ENCODE peak calls at places on chromosome 2, in four cellular contexts. L is gastrocnemius medialis; N is CD8-positive, alpha-beta T cell; O is H7. Q is an unnamed sample. For H3K27me3, the result is how much of the 10 kb centered on the place peaks cover.

GRCh38 chr2:182509-183122 is 81.2 kb downstream of the SH3YL1 start:
- DNase-seq in L (no peak), O (no peak), N (no peak), Q (no peak)

GRCh38 chr2:84817239-84817655 is 63.6 kb downstream of the TRABD2A start:
- DNase-seq in O (no peak), N (no peak), L (no peak), Q (peak)

GRCh38 chr2:212119591-212119990 is 419.0 kb downstream of the ERBB4 start:
- DNase-seq in L (no peak), N (no peak), O (no peak), Q (no peak)

GRCh38 chr2:101961287-101962242 is 30.2 kb upstream of the IL1R2 start:
- DNase-seq in L (peak), O (no peak), N (no peak), Q (no peak)

GRCh38 chr2:71610671-71611070 is 157.3 kb downstream of the DYSF start:
- DNase-seq in N (no peak), L (no peak), O (peak), Q (no peak)

GRCh38 chr2:234243871-234244565 is 193.5 kb downstream of the SPP2 start:
- DNase-seq in N (no peak), L (no peak), O (no peak), Q (no peak)

GRCh38 chr2:144377929-144378328 is 142.0 kb downstream of the ZEB2 start:
- DNase-seq in L (no peak), O (no peak), N (no peak), Q (no peak)

GRCh38 chr2:173239644-173240043 is 115.0 kb upstream of the CDCA7 start:
- DNase-seq in N (no peak), L (no peak), O (no peak), Q (peak)

GRCh38 chr2:128584296-128584900 is 265.7 kb upstream of the HS6ST1 start:
- DNase-seq in N (no peak), O (no peak), L (no peak), Q (no peak)

GRCh38 chr2:24489942-24490673 is 946 bp upstream of the NCOA1 start:
- DNase-seq in L (no peak), N (no peak), O (peak), Q (no peak)

GRCh38 chr2:120797421-120798289 is 62.0 kb downstream of the GLI2 start:
- DNase-seq in O (peak), N (no peak), L (no peak), Q (no peak)

GRCh38 chr2:3336844-3337243 is 40.8 kb downstream of the EIPR1 start:
- DNase-seq in N (no peak), L (no peak), O (no peak), Q (no peak)

GRCh38 chr2:176647325-176648155 is 378.3 kb downstream of the MTX2 start:
- DNase-seq in L (no peak), O (no peak), N (no peak), Q (no peak)

GRCh38 chr2:46983065-46983801 is 67.6 kb upstream of the MCFD2 start:
- DNase-seq in L (no peak), N (no peak), O (peak), Q (peak)

GRCh38 chr2:7379799-7380198 is 462.6 kb downstream of the RNF144A start:
- DNase-seq in O (no peak), L (no peak), N (no peak), Q (no peak)

GRCh38 chr2:177281400-177282021 is 17.0 kb upstream of the NFE2L2 start:
- DNase-seq in L (no peak), O (no peak), N (no peak), Q (peak)

GRCh38 chr2:218221015-218221414 is 4.0 kb downstream of the ARPC2 start:
- DNase-seq in N (no peak), O (no peak), L (no peak), Q (no peak)

GRCh38 chr2:163759013-163759412 is 23.2 kb upstream of the FIGN start:
- DNase-seq in L (no peak), O (no peak), N (no peak), Q (no peak)

GRCh38 chr2:216829533-216829932 is 30.3 kb downstream of the TNP1 start:
- DNase-seq in N (no peak), L (peak), O (no peak), Q (no peak)

GRCh38 chr2:69386789-69387734 is at the start of gene GFPT1:
- DNase-seq in O (peak), L (peak), N (peak), Q (peak)

GRCh38 chr2:96822786-96823185 is 6.7 kb downstream of the CNNM3 start:
- DNase-seq in O (no peak), N (no peak), L (no peak), Q (no peak)

GRCh38 chr2:67412424-67412823 is 15.3 kb downstream of the ETAA1 start:
- DNase-seq in N (no peak), O (no peak), L (no peak), Q (no peak)

GRCh38 chr2:86622878-86623548 is 652 bp downstream of the RNF103 start:
- DNase-seq in L (peak), N (peak), O (no peak), Q (no peak)

GRCh38 chr2:5908030-5908429 is 215.8 kb downstream of the SOX11 start:
- DNase-seq in L (no peak), O (no peak), N (no peak), Q (no peak)

GRCh38 chr2:24917086-24917485 is 3.0 kb downstream of the ADCY3 start:
- DNase-seq in L (no peak), O (no peak), N (no peak), Q (peak)

GRCh38 chr2:211860224-211860623 is 678.4 kb downstream of the ERBB4 start:
- DNase-seq in N (no peak), O (no peak), L (no peak), Q (no peak)

GRCh38 chr2:216925632-216926366 is 65.9 kb upstream of the TNP1 start:
- DNase-seq in L (no peak), O (no peak), N (no peak), Q (no peak)

GRCh38 chr2:191614759-191615158 is 63.2 kb upstream of the NABP1 start:
- DNase-seq in N (no peak), L (no peak), O (no peak), Q (no peak)

GRCh38 chr2:25341031-25341727 is 546 bp downstream of the DNMT3A start:
- DNase-seq in L (no peak), N (no peak), O (peak), Q (no peak)

GRCh38 chr2:124647663-124648062 is 622.6 kb downstream of the CNTNAP5 start:
- DNase-seq in L (no peak), O (no peak), N (no peak), Q (no peak)

GRCh38 chr2:42810971-42811865 is 18.8 kb upstream of the HAAO start:
- DNase-seq in N (peak), L (no peak), O (peak), Q (no peak)

GRCh38 chr2:219045937-219046550 is 4.7 kb upstream of the CFAP65 start:
- DNase-seq in O (peak), L (no peak), N (no peak), Q (no peak)

GRCh38 chr2:11236335-11236734 is 81.1 kb downstream of the SLC66A3 start:
- DNase-seq in L (no peak), O (no peak), N (no peak), Q (no peak)

GRCh38 chr2:237182422-237183123 is 96.9 kb downstream of the COPS8 start:
- DNase-seq in N (no peak), L (no peak), O (no peak), Q (no peak)

GRCh38 chr2:198863655-198864054 is 594.1 kb downstream of the SATB2 start:
- DNase-seq in L (no peak), O (no peak), N (no peak), Q (no peak)

GRCh38 chr2:240722796-240723735 is 31.4 kb downstream of the AQP12A start:
- DNase-seq in L (no peak), O (no peak), N (no peak), Q (no peak)

DNA sequence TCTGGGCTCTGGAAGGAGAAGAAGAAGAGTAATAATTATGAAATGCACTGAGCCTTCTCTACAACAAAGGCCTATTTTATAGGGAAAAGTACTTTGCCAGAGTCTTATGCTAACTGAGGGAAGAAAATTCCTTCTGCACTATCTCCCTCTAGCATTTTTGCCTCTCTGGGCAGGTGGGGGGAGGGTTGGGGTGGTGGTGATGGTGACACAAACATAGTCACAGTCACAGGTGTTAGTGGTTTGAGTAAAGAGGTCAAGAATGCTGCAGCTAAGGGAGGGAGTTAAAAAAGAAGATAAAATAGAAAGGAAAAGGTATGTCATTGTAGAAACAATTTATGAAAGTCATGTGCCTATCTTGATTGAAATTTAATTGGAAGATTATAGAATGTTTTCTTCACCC is 140.8 kb upstream of the COL3A1 start:
- DNase-seq in O (no peak), N (no peak), L (no peak), Q (no peak)
- H3K27me3 ChIP-seq in O (under half), N (under half), L (under half), Q (under half)

GRCh38 chr2:94960751-94961150 is 64.8 kb upstream of the MAL start:
- DNase-seq in L (no peak), N (no peak), O (no peak), Q (no peak)

GRCh38 chr2:94958245-94958644 is 67.3 kb upstream of the MAL start:
- DNase-seq in L (no peak), O (no peak), N (no peak), Q (no peak)

GRCh38 chr2:94956797-94957391 is 68.6 kb upstream of the MAL start:
- DNase-seq in O (peak), N (peak), L (no peak), Q (no peak)

GRCh38 chr2:94964193-94964592 is 61.3 kb upstream of the MAL start:
- DNase-seq in L (no peak), N (no peak), O (no peak), Q (no peak)

DNA sequence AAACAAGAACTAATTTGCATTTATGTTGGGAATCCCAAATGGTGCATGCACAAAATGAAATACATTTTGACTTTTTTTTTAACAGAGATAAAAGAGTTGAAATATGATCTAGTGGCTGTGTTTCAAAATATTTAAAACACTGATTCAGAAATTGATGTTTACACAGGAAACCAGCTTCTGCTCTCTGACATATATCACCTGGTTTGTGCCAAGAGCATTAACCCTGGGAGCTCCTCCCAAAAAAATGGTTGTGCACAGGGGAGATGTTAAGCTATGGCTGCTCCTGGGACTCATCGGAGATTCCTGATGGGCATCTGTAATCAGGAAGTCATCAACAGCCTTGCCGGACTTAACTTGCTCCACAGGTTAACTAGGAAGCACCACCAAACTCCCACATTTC is 65.2 kb upstream of the MAL start:
- DNase-seq in O (no peak), L (no peak), N (no peak), Q (no peak)
- H3K27me3 ChIP-seq in O (under half), L (under half), N (under half), Q (under half)

DNA sequence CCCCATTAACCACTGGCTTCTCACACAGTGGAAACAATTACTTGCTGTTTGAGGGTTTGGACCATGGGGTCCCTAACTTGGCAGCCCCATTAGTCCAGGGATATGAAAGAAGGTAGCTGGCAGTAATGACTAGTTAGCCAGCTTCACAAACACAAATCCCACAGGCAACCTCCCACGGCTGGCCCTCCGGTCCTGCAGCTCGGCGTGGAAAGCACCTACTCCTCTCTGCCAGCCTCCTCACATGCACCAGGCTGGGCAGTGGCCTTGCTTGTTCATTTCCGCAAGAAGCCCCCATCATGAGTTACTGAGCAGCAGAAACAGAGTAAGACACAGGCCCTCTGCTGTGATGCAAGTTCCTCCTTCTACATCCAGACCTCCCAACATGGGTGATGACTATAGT is 13.7 kb downstream of the C1QL2 start:
- DNase-seq in N (no peak), L (no peak), O (no peak), Q (no peak)
- H3K27me3 ChIP-seq in N (under half), L (under half), O (under half), Q (under half)

GRCh38 chr2:31134450-31134849 is 3.8 kb downstream of the GALNT14 start:
- DNase-seq in O (no peak), N (no peak), L (no peak), Q (no peak)
- H3K27me3 ChIP-seq in O (under half), N (under half), L (under half), Q (under half)

DNA sequence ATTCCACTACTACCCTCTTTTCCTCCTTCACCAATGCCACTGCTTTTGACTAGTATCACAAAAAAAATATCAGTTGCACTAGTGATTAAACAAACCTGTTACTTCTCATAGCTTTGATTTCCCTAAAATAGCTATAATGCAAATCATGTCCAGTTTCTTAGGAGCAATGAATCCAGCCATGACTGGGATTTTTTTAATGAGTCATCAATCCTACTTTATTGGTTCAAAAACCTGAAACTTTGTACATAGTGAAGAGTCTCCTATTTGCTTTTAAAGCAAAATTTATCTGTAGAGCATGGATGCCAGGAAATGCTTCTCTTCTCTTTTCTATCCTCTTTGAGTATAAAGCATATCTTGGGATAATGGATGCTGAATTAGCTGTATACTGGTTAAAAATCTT is 156.9 kb upstream of the TFPI start:
- DNase-seq in O (no peak), L (no peak), N (no peak), Q (no peak)
- H3K27me3 ChIP-seq in O (under half), L (under half), N (under half), Q (under half)

GRCh38 chr2:231887756-231888155 is 38.4 kb downstream of the NPPC start:
- DNase-seq in L (no peak), O (no peak), N (no peak), Q (no peak)
- H3K27me3 ChIP-seq in L (under half), O (under half), N (under half), Q (under half)

Q was measured in GM06990.